ENCODE peak calls at places on chromosomes 12 and 14, in ten cellular contexts. Y is dorsolateral prefrontal cortex; J is NCI-H345; H is NCI-H1048; P is activated naive CD8-positive, alpha-beta T cell treated with anti-CD3 and anti-CD28 coated beads for 36 hours; Q is type B pancreatic cell; B is NB4; G is OCI-M1; I is T-helper 2 cell; M is memory B cell. O is an unnamed sample.

GRCh38 chr12:8996682-8997405 is 7.5 kb downstream of the KLRG1 start:
- DNase-seq in G (peak; percentile 82), I (peak; percentile 71), B (peak; percentile 16), Y (no peak), J (no peak), H (no peak), Q (no peak), M (no peak), P (peak; percentile 30), O (no peak)

GRCh38 chr12:15757553-15758255 is 31.5 kb downstream of the EPS8 start:
- DNase-seq in Q (no peak), H (no peak), G (peak; percentile 53), P (no peak), J (no peak), Y (no peak), I (no peak), B (peak; percentile 89), M (no peak), O (no peak)

GRCh38 chr14:104360522-104360921 is 219.0 kb upstream of the C14orf180 start:
- DNase-seq in I (no peak), G (no peak), M (no peak), J (no peak), B (no peak), H (no peak), Y (no peak), Q (no peak), P (no peak), O (no peak)

GRCh38 chr14:100734031-100734990 is 7.6 kb downstream of the DLK1 start:
- DNase-seq in Y (no peak), P (no peak), B (no peak), H (no peak), M (no peak), G (no peak), J (no peak), I (no peak), Q (no peak), O (no peak)

GRCh38 chr12:83224012-83224411 is 537.3 kb downstream of the TMTC2 start:
- DNase-seq in Q (no peak), G (peak; percentile 82), B (peak; percentile 88), J (no peak), M (no peak), I (no peak), Y (no peak), P (no peak), H (no peak), O (no peak)

GRCh38 chr14:62015248-62015647 is 253.0 kb downstream of the SNAPC1 start:
- DNase-seq in I (no peak), P (no peak), J (no peak), G (no peak), B (no peak), Y (no peak), Q (no peak), H (no peak), M (no peak), O (no peak)

GRCh38 chr12:2083561-2083960 is 30.8 kb downstream of the CACNA1C start:
- DNase-seq in Y (no peak), I (no peak), Q (no peak), G (no peak), H (no peak), M (no peak), B (no peak), P (no peak), J (peak; percentile 86), O (no peak)

GRCh38 chr14:64388533-64389243 is 535 bp downstream of the MTHFD1 start:
- DNase-seq in Y (peak; percentile 16), Q (no peak), B (peak; percentile 24), P (peak; percentile 33), I (no peak), M (no peak), J (peak; percentile 53), G (peak; percentile 48), H (no peak), O (peak; percentile 2)

GRCh38 chr12:55019784-55020183 is at the start of gene NEUROD4:
- DNase-seq in G (peak; percentile 82), J (no peak), Q (peak; percentile 72), B (peak; percentile 61), I (peak; percentile 18), M (no peak), P (peak; percentile 3), H (no peak), Y (no peak), O (peak; percentile 15)

GRCh38 chr12:4148418-4149056 is 125.0 kb upstream of the CCND2 start:
- DNase-seq in H (no peak), I (peak; percentile 80), Y (no peak), Q (no peak), G (no peak), J (no peak), M (peak; percentile 93), P (peak; percentile 58), B (no peak), O (no peak)

GRCh38 chr12:68530965-68531364 is 79.7 kb upstream of the RAP1B start:
- DNase-seq in J (no peak), H (no peak), B (no peak), P (no peak), M (no peak), I (no peak), Y (no peak), G (no peak), Q (no peak), O (peak; percentile 75)

GRCh38 chr14:105324080-105324778 is 9.7 kb downstream of the PACS2 start:
- DNase-seq in B (no peak), Q (no peak), J (peak; percentile 52), M (no peak), H (no peak), Y (peak; percentile 69), I (no peak), P (no peak), G (no peak), O (no peak)

GRCh38 chr14:94109915-94110250 is 653 bp upstream of the IFI27 start:
- DNase-seq in B (no peak), H (no peak), Q (peak; percentile 22), J (no peak), M (no peak), G (peak; percentile 24), I (no peak), Y (no peak), P (no peak), O (no peak)

GRCh38 chr12:41122894-41123293 is 65.2 kb upstream of the PDZRN4 start:
- DNase-seq in I (no peak), H (no peak), Q (no peak), J (no peak), M (no peak), P (no peak), G (no peak), B (no peak), Y (no peak), O (no peak)

GRCh38 chr12:94951071-94951639 is 52.3 kb downstream of the NDUFA12 start:
- DNase-seq in B (no peak), Y (no peak), M (no peak), I (peak; percentile 19), J (no peak), H (no peak), G (no peak), P (no peak), Q (no peak), O (no peak)

GRCh38 chr12:52032431-52032796 is 18.8 kb upstream of the NR4A1 start:
- DNase-seq in I (no peak), B (no peak), M (no peak), Y (no peak), J (peak; percentile 18), P (no peak), G (no peak), H (no peak), Q (no peak), O (no peak)

GRCh38 chr12:98372340-98373018 is 142.9 kb upstream of the TMPO start:
- DNase-seq in G (no peak), I (no peak), Q (no peak), M (no peak), Y (no peak), B (no peak), P (no peak), J (no peak), H (no peak), O (no peak)

GRCh38 chr14:70289138-70289537 is 70.3 kb downstream of the COX16 start:
- DNase-seq in P (peak; percentile 64), Q (no peak), I (peak; percentile 58), B (peak; percentile 11), H (no peak), G (peak; percentile 67), M (peak; percentile 7), Y (no peak), J (no peak), O (no peak)

GRCh38 chr12:124736115-124737039 is 127.3 kb downstream of the SCARB1 start:
- DNase-seq in B (peak; percentile 57), I (peak; percentile 79), Y (no peak), P (no peak), Q (no peak), J (no peak), M (no peak), G (no peak), H (no peak), O (no peak)

GRCh38 chr12:47721431-47721973 is 3.8 kb downstream of the ENDOU start:
- DNase-seq in J (no peak), Y (no peak), B (peak; percentile 83), I (peak; percentile 17), M (no peak), G (peak; percentile 32), H (no peak), P (peak; percentile 27), Q (no peak), O (no peak)

GRCh38 chr12:89707623-89707991 is 1.0 kb downstream of the ATP2B1 start:
- DNase-seq in G (peak; percentile 66), B (peak; percentile 60), H (no peak), I (peak; percentile 33), J (peak; percentile 29), Y (peak; percentile 6), Q (peak; percentile 66), M (no peak), P (peak; percentile 13), O (no peak)

GRCh38 chr14:74257078-74257987 is 18.1 kb downstream of the VSX2 start:
- DNase-seq in Y (no peak), Q (no peak), B (peak; percentile 57), P (peak; percentile 76), H (no peak), G (peak; percentile 54), M (peak; percentile 54), I (peak; percentile 60), J (peak; percentile 59), O (no peak)

GRCh38 chr14:64478634-64479250 is 13.4 kb downstream of the AKAP5 start:
- DNase-seq in H (no peak), B (peak; percentile 26), P (no peak), G (peak; percentile 31), I (no peak), Y (no peak), Q (no peak), M (peak; percentile 42), J (no peak), O (no peak)

GRCh38 chr14:69815556-69815955 is 18.5 kb upstream of the SLC10A1 start:
- DNase-seq in B (no peak), G (no peak), I (no peak), Q (no peak), Y (no peak), J (no peak), H (no peak), M (no peak), P (no peak), O (no peak)

O was measured in smooth muscle cell of the brain vasculature.